ENCODE peak calls at places on chromosomes 11 and 22, in four cellular contexts. One of them, this sample, is unnamed.

GRCh38 chr11:17371614-17372013 is 16.8 kb downstream of the KCNJ11 start:
- DNase-seq in body of pancreas: no peak
- DNase-seq in BJ: no peak
- DNase-seq in uterus: no peak
- DNase-seq in this sample: no peak

GRCh38 chr22:26461188-26461810 is 22.3 kb downstream of the HPS4 start:
- DNase-seq in body of pancreas: peak; percentile 52
- DNase-seq in BJ: no peak
- DNase-seq in uterus: peak; percentile 44
- DNase-seq in this sample: no peak

GRCh38 chr22:36079041-36079440 is 50.4 kb upstream of the RBFOX2 start:
- DNase-seq in body of pancreas: no peak
- DNase-seq in BJ: no peak
- DNase-seq in uterus: no peak
- DNase-seq in this sample: no peak

GRCh38 chr11:121249039-121249663 is 43.4 kb upstream of the SC5D start:
- DNase-seq in body of pancreas: no peak
- DNase-seq in BJ: peak; percentile 11
- DNase-seq in uterus: no peak
- DNase-seq in this sample: peak; percentile 1

GRCh38 chr22:33204408-33204807 is 146.2 kb upstream of the SYN3 start:
- DNase-seq in body of pancreas: no peak
- DNase-seq in BJ: no peak
- DNase-seq in uterus: no peak
- DNase-seq in this sample: no peak

GRCh38 chr22:41217553-41218157 is 12.5 kb downstream of the L3MBTL2 start:
- DNase-seq in body of pancreas: peak; percentile 34
- DNase-seq in BJ: peak; percentile 62
- DNase-seq in uterus: peak; percentile 67
- DNase-seq in this sample: peak; percentile 87

GRCh38 chr11:8206251-8207079 is 37.6 kb upstream of the RIC3 start:
- DNase-seq in body of pancreas: peak; percentile 54
- DNase-seq in BJ: no peak
- DNase-seq in uterus: no peak
- DNase-seq in this sample: no peak

GRCh38 chr22:41603873-41604332 is 14.3 kb upstream of the PMM1 start:
- DNase-seq in body of pancreas: no peak
- DNase-seq in BJ: no peak
- DNase-seq in uterus: no peak
- DNase-seq in this sample: no peak

GRCh38 chr11:112267188-112267591 is 6.5 kb upstream of the PLET1 start:
- DNase-seq in body of pancreas: no peak
- DNase-seq in BJ: no peak
- DNase-seq in uterus: no peak
- DNase-seq in this sample: no peak

GRCh38 chr11:121464352-121464946 is 11.7 kb upstream of the SORL1-AS1 start:
- DNase-seq in body of pancreas: peak; percentile 60
- DNase-seq in BJ: peak; percentile 67
- DNase-seq in uterus: peak; percentile 80
- DNase-seq in this sample: no peak

GRCh38 chr11:45073575-45074225 is 72.7 kb upstream of the PRDM11 start:
- DNase-seq in body of pancreas: no peak
- DNase-seq in BJ: no peak
- DNase-seq in uterus: no peak
- DNase-seq in this sample: no peak

GRCh38 chr11:92453055-92453454 is 228.4 kb downstream of the FAT3 start:
- DNase-seq in body of pancreas: no peak
- DNase-seq in BJ: peak; percentile 32
- DNase-seq in uterus: no peak
- DNase-seq in this sample: no peak

GRCh38 chr11:2462986-2463765 is 18.4 kb downstream of the KCNQ1 start:
- DNase-seq in body of pancreas: peak; percentile 97
- DNase-seq in BJ: no peak
- DNase-seq in uterus: no peak
- DNase-seq in this sample: no peak

GRCh38 chr11:63832336-63832735 is 6.6 kb upstream of the MARK2 start:
- DNase-seq in body of pancreas: no peak
- DNase-seq in BJ: no peak
- DNase-seq in uterus: no peak
- DNase-seq in this sample: no peak

GRCh38 chr11:1050581-1051355 is 14.2 kb upstream of the MUC6 start:
- DNase-seq in body of pancreas: peak; percentile 92
- DNase-seq in BJ: no peak
- DNase-seq in uterus: peak; percentile 60
- DNase-seq in this sample: peak; percentile 10

GRCh38 chr11:108886608-108887007 is 221.7 kb downstream of the DDX10 start:
- DNase-seq in body of pancreas: no peak
- DNase-seq in BJ: no peak
- DNase-seq in uterus: no peak
- DNase-seq in this sample: no peak

GRCh38 chr22:47199261-47199948 is 437.0 kb downstream of the TBC1D22A start:
- DNase-seq in body of pancreas: no peak
- DNase-seq in BJ: no peak
- DNase-seq in uterus: no peak
- DNase-seq in this sample: no peak

GRCh38 chr11:26254378-26254777 is 77.6 kb upstream of the ANO3 start:
- DNase-seq in body of pancreas: no peak
- DNase-seq in BJ: no peak
- DNase-seq in uterus: no peak
- DNase-seq in this sample: no peak

GRCh38 chr11:96357794-96358193 is 14.8 kb upstream of the MAML2 start:
- DNase-seq in body of pancreas: no peak
- DNase-seq in BJ: no peak
- DNase-seq in uterus: no peak
- DNase-seq in this sample: no peak

GRCh38 chr11:37409124-37409523 is 811.1 kb upstream of the RAG2 start:
- DNase-seq in body of pancreas: no peak
- DNase-seq in BJ: no peak
- DNase-seq in uterus: no peak
- DNase-seq in this sample: no peak

GRCh38 chr11:944711-945470 is 19.2 kb downstream of the AP2A2 start:
- DNase-seq in body of pancreas: no peak
- DNase-seq in BJ: no peak
- DNase-seq in uterus: no peak
- DNase-seq in this sample: no peak

GRCh38 chr11:119723243-119723951 is 5.6 kb downstream of the NECTIN1 start:
- DNase-seq in body of pancreas: no peak
- DNase-seq in BJ: no peak
- DNase-seq in uterus: no peak
- DNase-seq in this sample: no peak

GRCh38 chr11:64121637-64122410 is 44.1 kb downstream of the MACROD1 start:
- DNase-seq in body of pancreas: no peak
- DNase-seq in BJ: peak; percentile 52
- DNase-seq in uterus: no peak
- DNase-seq in this sample: peak; percentile 11

GRCh38 chr11:114015117-114015516 is 40.2 kb downstream of the HTR3A start:
- DNase-seq in body of pancreas: no peak
- DNase-seq in BJ: no peak
- DNase-seq in uterus: no peak
- DNase-seq in this sample: no peak

GRCh38 chr11:67665537-67666302 is 8.7 kb downstream of the ALDH3B2 start:
- DNase-seq in body of pancreas: peak; percentile 56
- DNase-seq in BJ: no peak
- DNase-seq in uterus: no peak
- DNase-seq in this sample: no peak

GRCh38 chr11:1163911-1164735 is 6.4 kb downstream of the MUC5AC start:
- DNase-seq in body of pancreas: peak; percentile 7
- DNase-seq in BJ: no peak
- DNase-seq in uterus: no peak
- DNase-seq in this sample: no peak

GRCh38 chr11:114173836-114174235 is 114.3 kb downstream of the ZBTB16 start:
- DNase-seq in body of pancreas: no peak
- DNase-seq in BJ: no peak
- DNase-seq in uterus: no peak
- DNase-seq in this sample: no peak

GRCh38 chr11:83865636-83866461 is 579.7 kb upstream of the CCDC90B start:
- DNase-seq in body of pancreas: no peak
- DNase-seq in BJ: no peak
- DNase-seq in uterus: no peak
- DNase-seq in this sample: no peak

GRCh38 chr11:134252539-134253188 is 488 bp downstream of the THYN1 start:
- DNase-seq in body of pancreas: no peak
- DNase-seq in BJ: no peak
- DNase-seq in uterus: no peak
- DNase-seq in this sample: no peak

GRCh38 chr11:134254433-134254832 is 1.1 kb downstream of the ACAD8 start:
- DNase-seq in body of pancreas: no peak
- DNase-seq in BJ: no peak
- DNase-seq in uterus: no peak
- DNase-seq in this sample: no peak

GRCh38 chr11:134250675-134251074 is 2.5 kb downstream of the THYN1 start:
- DNase-seq in body of pancreas: no peak
- DNase-seq in BJ: no peak
- DNase-seq in uterus: no peak
- DNase-seq in this sample: no peak

GRCh38 chr11:134257101-134257500 is 3.7 kb downstream of the ACAD8 start:
- DNase-seq in body of pancreas: no peak
- DNase-seq in BJ: no peak
- DNase-seq in uterus: no peak
- DNase-seq in this sample: no peak

DNA sequence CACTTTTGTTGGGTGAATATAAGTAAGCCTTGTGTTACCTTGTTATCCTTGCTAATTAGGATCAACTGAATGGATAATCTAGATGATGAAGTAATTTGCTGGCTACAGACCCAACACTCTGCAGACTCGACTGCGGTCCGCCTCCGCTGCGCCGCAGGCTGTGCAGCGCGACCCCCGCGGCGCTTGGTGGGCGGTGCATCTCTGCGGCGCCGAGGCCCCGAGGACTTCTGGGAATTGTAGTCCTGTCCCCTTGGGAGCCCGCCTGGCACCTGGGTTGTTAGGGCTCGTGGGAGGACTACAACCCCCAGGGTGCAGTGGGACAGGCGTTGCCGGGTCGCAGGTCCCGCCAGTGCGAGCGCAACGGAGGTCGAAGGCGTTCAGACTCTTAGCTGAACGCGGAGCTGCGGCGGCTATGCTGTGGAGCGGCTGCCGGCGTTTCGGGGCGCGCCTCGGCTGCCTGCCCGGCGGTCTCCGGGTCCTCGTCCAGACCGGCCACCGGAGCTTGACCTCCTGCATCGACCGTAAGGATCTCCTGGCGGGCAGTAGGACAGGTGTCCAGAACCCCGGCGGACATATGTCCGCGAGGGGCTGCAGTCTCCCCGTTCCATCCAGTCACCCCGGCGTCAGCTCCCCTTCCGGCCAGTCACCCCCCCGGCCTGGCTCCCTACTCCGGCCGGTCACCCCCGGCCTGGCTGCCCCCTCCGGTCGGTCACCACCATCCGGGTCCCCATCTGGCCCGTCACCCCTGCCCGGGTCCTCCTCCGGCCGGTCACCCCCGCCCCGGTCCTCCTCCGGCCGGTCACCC is at the start of the genes ACAD8 and THYN1:
- DNase-seq in body of pancreas: peak; percentile 97
- DNase-seq in BJ: peak; percentile 72
- DNase-seq in uterus: peak; percentile 97
- DNase-seq in this sample: peak; percentile 87
- TF ChIP-seq CTCF in body of pancreas: peak; percentile 5
- TF ChIP-seq CTCF in BJ: peak; percentile 6
- TF ChIP-seq CTCF in uterus: peak; percentile 69
- TF ChIP-seq CTCF in this sample: peak; percentile 2

GRCh38 chr11:116680349-116681125 is 92.2 kb downstream of the BUD13 start:
- DNase-seq in body of pancreas: no peak
- DNase-seq in BJ: no peak
- DNase-seq in uterus: no peak
- DNase-seq in this sample: no peak
- TF ChIP-seq CTCF in body of pancreas: no peak
- TF ChIP-seq CTCF in BJ: no peak
- TF ChIP-seq CTCF in uterus: no peak
- TF ChIP-seq CTCF in this sample: no peak

DNA sequence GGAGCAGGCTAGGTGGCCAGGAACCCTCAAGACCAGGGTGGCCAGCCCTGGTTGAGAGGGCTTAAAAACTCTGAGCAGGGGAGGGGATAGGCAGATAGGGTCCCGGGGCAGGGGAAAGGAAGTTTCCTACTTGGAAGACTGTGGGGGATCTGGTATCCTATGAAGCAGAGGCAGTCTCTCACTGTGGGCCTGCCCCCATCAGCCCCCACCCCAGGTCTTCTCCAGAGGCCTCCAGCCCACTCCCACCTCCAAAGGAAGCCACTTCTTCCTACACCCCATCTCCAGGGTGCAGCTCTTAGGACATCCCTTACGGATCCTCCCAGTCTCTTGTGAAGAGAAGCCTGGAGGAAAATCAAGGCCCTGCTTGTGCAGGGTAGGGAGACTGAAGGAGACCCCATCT is 16.3 kb downstream of the SCN4B start:
- DNase-seq in body of pancreas: no peak
- DNase-seq in BJ: no peak
- DNase-seq in uterus: no peak
- DNase-seq in this sample: no peak
- TF ChIP-seq CTCF in body of pancreas: no peak
- TF ChIP-seq CTCF in BJ: no peak
- TF ChIP-seq CTCF in uterus: no peak
- TF ChIP-seq CTCF in this sample: no peak

GRCh38 chr11:11895672-11896071 is 53.9 kb downstream of the USP47 start:
- DNase-seq in body of pancreas: no peak
- DNase-seq in BJ: no peak
- DNase-seq in uterus: no peak
- DNase-seq in this sample: no peak
- TF ChIP-seq CTCF in body of pancreas: no peak
- TF ChIP-seq CTCF in BJ: peak; percentile 26
- TF ChIP-seq CTCF in uterus: no peak
- TF ChIP-seq CTCF in this sample: peak; percentile 16

GRCh38 chr11:95293116-95293515 is 62.1 kb upstream of the SESN3 start:
- DNase-seq in body of pancreas: no peak
- DNase-seq in BJ: no peak
- DNase-seq in uterus: no peak
- DNase-seq in this sample: no peak

GRCh38 chr11:95289378-95289777 is 58.4 kb upstream of the SESN3 start:
- DNase-seq in body of pancreas: no peak
- DNase-seq in BJ: no peak
- DNase-seq in uterus: no peak
- DNase-seq in this sample: no peak

GRCh38 chr11:95296165-95296564 is 65.2 kb upstream of the SESN3 start:
- DNase-seq in body of pancreas: peak; percentile 53
- DNase-seq in BJ: no peak
- DNase-seq in uterus: peak; percentile 31
- DNase-seq in this sample: no peak

GRCh38 chr11:95295382-95295781 is 64.4 kb upstream of the SESN3 start:
- DNase-seq in body of pancreas: no peak
- DNase-seq in BJ: no peak
- DNase-seq in uterus: no peak
- DNase-seq in this sample: no peak

DNA sequence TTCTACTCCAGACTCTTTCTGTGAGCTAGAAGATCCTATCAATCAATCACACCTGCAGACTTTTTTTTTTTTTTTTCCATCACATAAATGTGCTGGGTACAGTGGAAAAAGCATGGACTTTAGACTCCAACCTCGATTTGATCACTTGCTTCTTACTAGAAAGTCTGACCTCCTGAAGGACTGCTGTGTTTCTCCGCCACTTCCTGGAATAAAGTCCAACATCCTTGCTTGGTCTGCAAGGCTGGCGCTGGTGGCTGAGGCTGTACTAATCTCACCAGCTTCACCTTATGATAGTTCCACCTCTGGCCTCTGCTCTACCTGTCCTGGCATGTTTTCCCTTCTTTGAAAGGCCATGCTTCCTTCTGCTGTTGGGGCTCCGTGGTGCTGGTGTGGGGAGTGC is 60.9 kb upstream of the SESN3 start:
- DNase-seq in body of pancreas: no peak
- DNase-seq in BJ: no peak
- DNase-seq in uterus: no peak
- DNase-seq in this sample: no peak
- TF ChIP-seq CTCF in body of pancreas: no peak
- TF ChIP-seq CTCF in BJ: no peak
- TF ChIP-seq CTCF in uterus: no peak
- TF ChIP-seq CTCF in this sample: no peak

This sample was measured in AG09319.